ENCODE peak calls at places on chromosomes 6 and 20, in five cellular contexts. One of them, this sample, is unnamed.

GRCh38 chr6:108222504-108222903 is 38.3 kb downstream of the SNX3 start:
- DNase-seq in left ventricle myocardium inferior: no peak
- DNase-seq in naive thymus-derived CD4-positive, alpha-beta T cell: no peak
- DNase-seq in ascending aorta: no peak
- DNase-seq in heart left ventricle: no peak
- DNase-seq in this sample: no peak

GRCh38 chr20:12970372-12970821 is 38.4 kb upstream of the SPTLC3 start:
- DNase-seq in ascending aorta: no peak
- DNase-seq in naive thymus-derived CD4-positive, alpha-beta T cell: peak; percentile 22
- DNase-seq in left ventricle myocardium inferior: no peak
- DNase-seq in heart left ventricle: no peak
- DNase-seq in this sample: no peak

GRCh38 chr20:17835240-17835940 is 133.2 kb downstream of the SNX5 start:
- DNase-seq in ascending aorta: peak; percentile 92
- DNase-seq in heart left ventricle: peak; percentile 45
- DNase-seq in naive thymus-derived CD4-positive, alpha-beta T cell: no peak
- DNase-seq in left ventricle myocardium inferior: peak; percentile 45
- DNase-seq in this sample: peak; percentile 79

GRCh38 chr6:146914563-146915483 is 289.4 kb upstream of the STXBP5 start:
- DNase-seq in ascending aorta: peak; percentile 75
- DNase-seq in naive thymus-derived CD4-positive, alpha-beta T cell: no peak
- DNase-seq in left ventricle myocardium inferior: no peak
- DNase-seq in heart left ventricle: peak; percentile 8
- DNase-seq in this sample: peak; percentile 48

GRCh38 chr6:81911446-81911845 is 159.0 kb upstream of the TENT5A start:
- DNase-seq in ascending aorta: no peak
- DNase-seq in naive thymus-derived CD4-positive, alpha-beta T cell: no peak
- DNase-seq in left ventricle myocardium inferior: no peak
- DNase-seq in heart left ventricle: no peak
- DNase-seq in this sample: no peak

GRCh38 chr20:9363673-9364072 is 150.7 kb upstream of the LAMP5 start:
- DNase-seq in ascending aorta: no peak
- DNase-seq in naive thymus-derived CD4-positive, alpha-beta T cell: no peak
- DNase-seq in left ventricle myocardium inferior: no peak
- DNase-seq in heart left ventricle: no peak
- DNase-seq in this sample: no peak

GRCh38 chr6:42449917-42450313 is 1.8 kb downstream of the TRERF1 start:
- DNase-seq in left ventricle myocardium inferior: no peak
- DNase-seq in heart left ventricle: no peak
- DNase-seq in ascending aorta: no peak
- DNase-seq in naive thymus-derived CD4-positive, alpha-beta T cell: no peak
- DNase-seq in this sample: no peak

GRCh38 chr6:71364910-71365542 is 76.4 kb downstream of the OGFRL1 start:
- DNase-seq in ascending aorta: no peak
- DNase-seq in left ventricle myocardium inferior: no peak
- DNase-seq in naive thymus-derived CD4-positive, alpha-beta T cell: no peak
- DNase-seq in heart left ventricle: no peak
- DNase-seq in this sample: no peak

GRCh38 chr20:14879020-14879697 is 541.7 kb upstream of the FLRT3 start:
- DNase-seq in naive thymus-derived CD4-positive, alpha-beta T cell: no peak
- DNase-seq in ascending aorta: no peak
- DNase-seq in left ventricle myocardium inferior: no peak
- DNase-seq in heart left ventricle: no peak
- DNase-seq in this sample: no peak

GRCh38 chr20:58938078-58938477 is 43.0 kb upstream of the NELFCD start:
- DNase-seq in ascending aorta: no peak
- DNase-seq in naive thymus-derived CD4-positive, alpha-beta T cell: no peak
- DNase-seq in left ventricle myocardium inferior: no peak
- DNase-seq in heart left ventricle: no peak
- DNase-seq in this sample: no peak

GRCh38 chr6:163860194-163861081 is 445.9 kb downstream of the QKI start:
- DNase-seq in left ventricle myocardium inferior: peak; percentile 31
- DNase-seq in naive thymus-derived CD4-positive, alpha-beta T cell: no peak
- DNase-seq in ascending aorta: no peak
- DNase-seq in heart left ventricle: no peak
- DNase-seq in this sample: peak; percentile 60

GRCh38 chr6:56259163-56259562 is 11.8 kb upstream of the COL21A1 start:
- DNase-seq in naive thymus-derived CD4-positive, alpha-beta T cell: no peak
- DNase-seq in heart left ventricle: no peak
- DNase-seq in ascending aorta: no peak
- DNase-seq in left ventricle myocardium inferior: no peak
- DNase-seq in this sample: no peak

GRCh38 chr20:31840906-31841816 is 4.2 kb downstream of the FOXS1 start:
- DNase-seq in heart left ventricle: no peak
- DNase-seq in ascending aorta: peak; percentile 76
- DNase-seq in naive thymus-derived CD4-positive, alpha-beta T cell: no peak
- DNase-seq in left ventricle myocardium inferior: no peak
- DNase-seq in this sample: no peak

GRCh38 chr6:77337392-77337791 is 125.9 kb downstream of the HTR1B start:
- DNase-seq in heart left ventricle: no peak
- DNase-seq in left ventricle myocardium inferior: no peak
- DNase-seq in naive thymus-derived CD4-positive, alpha-beta T cell: no peak
- DNase-seq in ascending aorta: no peak
- DNase-seq in this sample: no peak

DNA sequence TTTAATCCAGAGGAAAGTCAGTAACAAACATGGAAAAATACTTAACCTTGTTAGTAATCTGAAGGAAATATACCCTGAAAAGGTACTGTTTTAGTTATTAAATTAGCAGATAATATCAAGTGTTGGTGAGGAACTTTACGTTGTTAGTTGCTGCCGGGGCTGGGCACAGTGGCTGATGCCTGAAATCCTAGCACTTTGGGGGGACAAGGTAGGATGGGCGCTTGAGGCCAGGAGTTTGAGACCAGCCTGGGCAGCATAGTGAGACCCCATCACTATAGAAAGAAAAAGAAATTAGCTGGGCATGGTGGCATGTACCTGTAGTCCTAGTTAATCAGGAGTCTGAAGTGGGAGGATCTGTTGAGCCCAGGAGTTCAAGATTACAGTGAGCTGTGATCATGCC is 72.7 kb upstream of the DYNLRB1 start:
- DNase-seq in heart left ventricle: no peak
- DNase-seq in naive thymus-derived CD4-positive, alpha-beta T cell: no peak
- DNase-seq in ascending aorta: no peak
- DNase-seq in left ventricle myocardium inferior: no peak
- DNase-seq in this sample: no peak
- H3K36me3 ChIP-seq in heart left ventricle: peaks cover 99% of the 10 kb centered on the region
- H3K36me3 ChIP-seq in naive thymus-derived CD4-positive, alpha-beta T cell: no peaks in the 10 kb centered on the region
- H3K36me3 ChIP-seq in ascending aorta: peaks cover 77% of the 10 kb centered on the region
- H3K36me3 ChIP-seq in left ventricle myocardium inferior: peaks cover 93% of the 10 kb centered on the region
- H3K36me3 ChIP-seq in this sample: peaks cover 19% of the 10 kb centered on the region

DNA sequence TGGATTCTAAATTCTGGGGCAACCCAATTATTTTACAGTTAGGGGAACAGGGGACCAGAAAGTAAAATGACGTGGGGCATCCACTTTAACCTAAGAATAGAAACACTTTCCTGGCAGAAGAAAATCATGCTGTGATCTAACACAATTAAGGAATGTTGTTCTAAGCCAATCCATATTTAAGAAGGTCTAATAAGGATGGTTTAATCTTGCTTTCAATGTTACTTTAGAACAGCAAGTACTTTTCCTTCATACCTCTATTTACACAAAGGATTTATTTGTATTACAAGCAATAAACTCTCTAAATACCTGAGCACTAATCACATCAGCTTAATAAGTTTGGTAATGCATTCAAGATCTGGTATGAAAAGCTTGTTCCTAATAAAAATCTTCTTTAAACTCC is 32.4 kb downstream of the SLC2A12 start:
- DNase-seq in left ventricle myocardium inferior: no peak
- DNase-seq in heart left ventricle: no peak
- DNase-seq in ascending aorta: no peak
- DNase-seq in naive thymus-derived CD4-positive, alpha-beta T cell: no peak
- DNase-seq in this sample: no peak
- H3K9me3 ChIP-seq in left ventricle myocardium inferior: no peaks in the 10 kb centered on the region
- H3K9me3 ChIP-seq in heart left ventricle: no peaks in the 10 kb centered on the region
- H3K9me3 ChIP-seq in ascending aorta: no peaks in the 10 kb centered on the region
- H3K9me3 ChIP-seq in naive thymus-derived CD4-positive, alpha-beta T cell: no peaks in the 10 kb centered on the region
- H3K9me3 ChIP-seq in this sample: no peaks in the 10 kb centered on the region

GRCh38 chr6:151379933-151380847 is 11.2 kb downstream of the ZBTB2 start:
- DNase-seq in left ventricle myocardium inferior: no peak
- DNase-seq in heart left ventricle: no peak
- DNase-seq in ascending aorta: peak; percentile 39
- DNase-seq in naive thymus-derived CD4-positive, alpha-beta T cell: peak; percentile 37
- DNase-seq in this sample: peak; percentile 25
- H3K27ac ChIP-seq in left ventricle myocardium inferior: peak overlapping the region; percentile 18
- H3K27ac ChIP-seq in heart left ventricle: no peak overlapping the region
- H3K27ac ChIP-seq in ascending aorta: peak overlapping the region; percentile 41
- H3K27ac ChIP-seq in naive thymus-derived CD4-positive, alpha-beta T cell: peak overlapping the region; percentile 70
- H3K27ac ChIP-seq in this sample: no peak overlapping the region

GRCh38 chr6:154766288-154766687 is 33.1 kb downstream of the SCAF8 start:
- DNase-seq in left ventricle myocardium inferior: no peak
- DNase-seq in naive thymus-derived CD4-positive, alpha-beta T cell: no peak
- DNase-seq in heart left ventricle: no peak
- DNase-seq in ascending aorta: no peak
- DNase-seq in this sample: no peak
- H3K36me3 ChIP-seq in left ventricle myocardium inferior: no peaks in the 10 kb centered on the region
- H3K36me3 ChIP-seq in naive thymus-derived CD4-positive, alpha-beta T cell: no peaks in the 10 kb centered on the region
- H3K36me3 ChIP-seq in heart left ventricle: no peaks in the 10 kb centered on the region
- H3K36me3 ChIP-seq in ascending aorta: no peaks in the 10 kb centered on the region
- H3K36me3 ChIP-seq in this sample: no peaks in the 10 kb centered on the region

GRCh38 chr6:135196739-135197510 is 15.8 kb downstream of the MYB start:
- DNase-seq in ascending aorta: no peak
- DNase-seq in naive thymus-derived CD4-positive, alpha-beta T cell: no peak
- DNase-seq in left ventricle myocardium inferior: no peak
- DNase-seq in heart left ventricle: no peak
- DNase-seq in this sample: no peak

GRCh38 chr6:135192256-135193174 is 11.4 kb downstream of the MYB start:
- DNase-seq in heart left ventricle: no peak
- DNase-seq in naive thymus-derived CD4-positive, alpha-beta T cell: no peak
- DNase-seq in left ventricle myocardium inferior: no peak
- DNase-seq in ascending aorta: no peak
- DNase-seq in this sample: no peak

GRCh38 chr6:135193221-135193620 is 12.1 kb downstream of the MYB start:
- DNase-seq in ascending aorta: no peak
- DNase-seq in left ventricle myocardium inferior: no peak
- DNase-seq in naive thymus-derived CD4-positive, alpha-beta T cell: no peak
- DNase-seq in heart left ventricle: no peak
- DNase-seq in this sample: no peak

GRCh38 chr6:135195045-135195444 is 13.9 kb downstream of the MYB start:
- DNase-seq in ascending aorta: no peak
- DNase-seq in heart left ventricle: no peak
- DNase-seq in left ventricle myocardium inferior: no peak
- DNase-seq in naive thymus-derived CD4-positive, alpha-beta T cell: no peak
- DNase-seq in this sample: no peak

GRCh38 chr6:135195522-135195921 is 14.4 kb downstream of the MYB start:
- DNase-seq in heart left ventricle: no peak
- DNase-seq in ascending aorta: no peak
- DNase-seq in naive thymus-derived CD4-positive, alpha-beta T cell: no peak
- DNase-seq in left ventricle myocardium inferior: no peak
- DNase-seq in this sample: no peak
- H3K9me3 ChIP-seq in heart left ventricle: no peaks in the 10 kb centered on the region
- H3K9me3 ChIP-seq in ascending aorta: no peaks in the 10 kb centered on the region
- H3K9me3 ChIP-seq in naive thymus-derived CD4-positive, alpha-beta T cell: no peaks in the 10 kb centered on the region
- H3K9me3 ChIP-seq in left ventricle myocardium inferior: no peaks in the 10 kb centered on the region
- H3K9me3 ChIP-seq in this sample: no peaks in the 10 kb centered on the region

GRCh38 chr6:75201901-75202672 is 3.8 kb downstream of the COL12A1 start:
- DNase-seq in ascending aorta: peak; percentile 79
- DNase-seq in naive thymus-derived CD4-positive, alpha-beta T cell: no peak
- DNase-seq in left ventricle myocardium inferior: peak; percentile 40
- DNase-seq in heart left ventricle: peak; percentile 41
- DNase-seq in this sample: peak; percentile 71
- H3K27ac ChIP-seq in ascending aorta: peak overlapping the region; percentile 62
- H3K27ac ChIP-seq in naive thymus-derived CD4-positive, alpha-beta T cell: no peak overlapping the region
- H3K27ac ChIP-seq in left ventricle myocardium inferior: peak overlapping the region; percentile 55
- H3K27ac ChIP-seq in heart left ventricle: no peak overlapping the region
- H3K27ac ChIP-seq in this sample: no peak overlapping the region

GRCh38 chr20:5100684-5101347 is 18.9 kb downstream of the PCNA start:
- DNase-seq in naive thymus-derived CD4-positive, alpha-beta T cell: peak; percentile 71
- DNase-seq in left ventricle myocardium inferior: peak; percentile 76
- DNase-seq in heart left ventricle: peak; percentile 66
- DNase-seq in ascending aorta: peak; percentile 88
- DNase-seq in this sample: peak; percentile 84
- H3K36me3 ChIP-seq in naive thymus-derived CD4-positive, alpha-beta T cell: peaks cover 18% of the 10 kb centered on the region
- H3K36me3 ChIP-seq in left ventricle myocardium inferior: peaks cover 70% of the 10 kb centered on the region
- H3K36me3 ChIP-seq in heart left ventricle: peaks cover 90% of the 10 kb centered on the region
- H3K36me3 ChIP-seq in ascending aorta: peaks cover 33% of the 10 kb centered on the region
- H3K36me3 ChIP-seq in this sample: peaks cover 95% of the 10 kb centered on the region

This sample was measured in psoas muscle.